ENCODE peak calls at places on chromosomes 16 and 17, in seven cellular contexts. G, B, F, J, X, N and W are unnamed samples.

GRCh38 chr16:87550510-87550961 is 51.8 kb upstream of the JPH3 start:
- DNase-seq in G (peak; percentile 63), B (no peak), F (peak; percentile 70), J (no peak), X (peak; percentile 51), N (peak; percentile 32), W (no peak)

GRCh38 chr16:50526249-50526648 is 21.9 kb upstream of the NKD1 start:
- DNase-seq in G (peak; percentile 9), B (no peak), F (no peak), J (no peak), X (no peak), N (no peak), W (no peak)

GRCh38 chr16:10961231-10961630 is 16.9 kb downstream of the CLEC16A start:
- DNase-seq in G (no peak), B (peak; percentile 96), F (peak; percentile 80), J (no peak), X (no peak), N (no peak), W (no peak)

GRCh38 chr17:836154-836553 is 54.0 kb downstream of the MRM3 start:
- DNase-seq in G (no peak), B (peak; percentile 83), F (no peak), J (no peak), X (no peak), N (no peak), W (no peak)

GRCh38 chr16:63385714-63386113 is 1349.5 kb upstream of the CDH8 start:
- DNase-seq in G (no peak), B (no peak), F (no peak), J (no peak), X (no peak), N (no peak), W (no peak)

GRCh38 chr17:8670486-8670885 is 40.0 kb upstream of the MYH10 start:
- DNase-seq in G (no peak), B (peak; percentile 53), F (no peak), J (no peak), X (no peak), N (no peak), W (no peak)

GRCh38 chr16:17768257-17768656 is 297.5 kb upstream of the XYLT1 start:
- DNase-seq in G (no peak), B (peak; percentile 88), F (no peak), J (no peak), X (no peak), N (no peak), W (no peak)

GRCh38 chr17:9211133-9211765 is 189.9 kb downstream of the NTN1 start:
- DNase-seq in G (no peak), B (no peak), F (no peak), J (no peak), X (no peak), N (no peak), W (no peak)

GRCh38 chr16:81036751-81037350 is 1.2 kb downstream of the ATMIN start:
- DNase-seq in G (no peak), B (peak; percentile 11), F (no peak), J (no peak), X (no peak), N (no peak), W (no peak)

GRCh38 chr16:23534868-23535860 is 22.0 kb downstream of the EARS2 start:
- DNase-seq in G (no peak), B (peak; percentile 23), F (peak; percentile 53), J (no peak), X (no peak), N (no peak), W (peak; percentile 68)

GRCh38 chr17:10772425-10773380 is 31.2 kb downstream of the TMEM238L start:
- DNase-seq in G (peak; percentile 90), B (no peak), F (no peak), J (no peak), X (no peak), N (no peak), W (no peak)

GRCh38 chr16:57531635-57532220 is 4.6 kb downstream of the CCDC102A start:
- DNase-seq in G (no peak), B (no peak), F (no peak), J (no peak), X (peak; percentile 9), N (no peak), W (no peak)

GRCh38 chr17:76540381-76541300 is 797 bp downstream of the PRCD start:
- DNase-seq in G (peak; percentile 92), B (peak; percentile 94), F (peak; percentile 96), J (peak; percentile 91), X (peak; percentile 92), N (no peak), W (peak; percentile 97)

GRCh38 chr16:3065069-3065741 is at the start of gene IL32:
- DNase-seq in G (peak; percentile 68), B (peak; percentile 47), F (no peak), J (no peak), X (peak; percentile 60), N (no peak), W (no peak)

GRCh38 chr16:11142261-11142630 is 113.8 kb downstream of the SOCS1 start:
- DNase-seq in G (no peak), B (no peak), F (no peak), J (no peak), X (peak; percentile 4), N (no peak), W (no peak)

GRCh38 chr16:83137326-83137770 is 510.6 kb downstream of the CDH13 start:
- DNase-seq in G (peak; percentile 28), B (peak; percentile 94), F (no peak), J (no peak), X (no peak), N (no peak), W (no peak)

GRCh38 chr16:19885456-19886060 is 910 bp upstream of the GPRC5B start:
- DNase-seq in G (no peak), B (no peak), F (peak; percentile 56), J (no peak), X (peak; percentile 66), N (peak; percentile 26), W (no peak)

GRCh38 chr16:83344014-83344413 is 463.8 kb upstream of the HSBP1 start:
- DNase-seq in G (no peak), B (peak; percentile 93), F (no peak), J (no peak), X (no peak), N (no peak), W (no peak)

GRCh38 chr16:10090816-10091215 is 91.4 kb downstream of the GRIN2A start:
- DNase-seq in G (no peak), B (peak; percentile 86), F (no peak), J (no peak), X (no peak), N (no peak), W (no peak)

GRCh38 chr17:45225964-45226530 is 4.4 kb downstream of the FMNL1 start:
- DNase-seq in G (peak; percentile 80), B (peak; percentile 13), F (peak; percentile 76), J (peak; percentile 38), X (no peak), N (peak; percentile 91), W (no peak)

GRCh38 chr17:17342242-17342945 is 39.2 kb downstream of the NT5M start:
- DNase-seq in G (peak; percentile 58), B (no peak), F (no peak), J (no peak), X (peak; percentile 9), N (no peak), W (peak; percentile 25)

GRCh38 chr16:8567355-8568230 is 22.7 kb downstream of the TMEM114 start:
- DNase-seq in G (peak; percentile 70), B (peak; percentile 76), F (peak; percentile 70), J (peak; percentile 38), X (peak; percentile 67), N (peak; percentile 52), W (peak; percentile 67)

GRCh38 chr17:40113110-40113960 is 8.4 kb upstream of the MSL1 start:
- DNase-seq in G (peak; percentile 95), B (peak; percentile 93), F (peak; percentile 94), J (peak; percentile 90), X (peak; percentile 93), N (peak; percentile 82), W (peak; percentile 93)

GRCh38 chr16:55643161-55643970 is 12.4 kb upstream of the SLC6A2 start:
- DNase-seq in G (peak; percentile 59), B (no peak), F (no peak), J (no peak), X (no peak), N (no peak), W (no peak)
- H3K27me3 ChIP-seq in G (no peaks in the 10 kb centered on the region), B (peaks cover 3% of the 10 kb centered on the region), F (peaks cover 7% of the 10 kb centered on the region), J (no peaks in the 10 kb centered on the region), X (no peaks in the 10 kb centered on the region), N (no peaks in the 10 kb centered on the region), W (no peaks in the 10 kb centered on the region)

GRCh38 chr17:48612456-48612853 is 1.6 kb upstream of the HOXB7 start:
- DNase-seq in G (no peak), B (no peak), F (no peak), J (no peak), X (no peak), N (no peak), W (no peak)

GRCh38 chr17:48614904-48615211 is 234 bp downstream of the HOXB8 start:
- DNase-seq in G (no peak), B (no peak), F (no peak), J (no peak), X (no peak), N (no peak), W (no peak)

GRCh38 chr17:48611681-48612455 is 1.1 kb upstream of the HOXB7 start:
- DNase-seq in G (no peak), B (no peak), F (no peak), J (no peak), X (no peak), N (no peak), W (no peak)

GRCh38 chr17:48613862-48614694 is 1.0 kb downstream of the HOXB8 start:
- DNase-seq in G (no peak), B (no peak), F (no peak), J (no peak), X (no peak), N (no peak), W (no peak)

GRCh38 chr17:48612854-48613691 is 2.0 kb downstream of the HOXB8 start:
- DNase-seq in G (no peak), B (peak; percentile 19), F (no peak), J (no peak), X (no peak), N (no peak), W (no peak)
- H3K27me3 ChIP-seq in G (peaks cover 10% of the 10 kb centered on the region), B (peaks cover 43% of the 10 kb centered on the region), F (peaks cover 99% of the 10 kb centered on the region), J (peaks cover 5% of the 10 kb centered on the region), X (peaks cover 2% of the 10 kb centered on the region), N (peaks cover 8% of the 10 kb centered on the region), W (peaks cover 91% of the 10 kb centered on the region)

DNA sequence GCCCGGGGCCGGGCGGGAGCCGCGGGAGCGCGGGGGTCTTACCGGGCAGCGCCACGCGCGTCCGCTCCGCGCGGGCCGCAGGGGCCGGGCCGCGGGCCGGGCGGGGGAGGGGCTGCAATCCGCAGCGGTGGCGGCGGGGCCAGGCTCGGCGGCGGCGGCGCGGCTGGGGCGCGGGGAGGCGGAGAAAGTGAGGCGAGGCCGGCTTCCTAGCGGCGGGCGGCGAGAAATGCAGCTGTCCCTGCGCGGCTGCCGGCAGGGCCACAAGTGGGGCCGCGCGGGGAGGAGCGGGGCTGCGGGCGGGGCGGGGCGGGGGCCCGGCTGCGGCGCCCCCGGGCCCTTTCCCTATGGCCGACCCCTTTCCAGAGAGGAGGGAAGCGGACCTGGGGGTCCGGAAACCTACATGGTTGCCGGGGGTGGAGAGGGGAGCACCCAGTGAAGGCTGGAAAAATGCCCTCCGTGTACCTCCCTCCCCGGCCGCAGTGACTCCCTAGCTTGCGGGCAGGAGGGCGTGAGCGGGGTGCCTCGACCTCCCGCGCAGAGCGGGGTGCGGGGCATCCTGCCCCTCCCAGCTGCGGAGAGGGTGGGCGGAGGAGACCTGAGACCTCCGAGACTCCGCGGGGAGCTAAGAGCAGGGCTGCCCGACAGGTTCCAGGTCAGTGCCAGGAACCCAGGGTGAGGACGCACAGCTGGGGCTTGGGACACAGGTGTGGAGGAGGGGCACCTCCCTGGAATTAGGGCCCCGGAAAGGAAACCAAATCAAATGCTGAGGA is at the start of gene CUEDC1:
- DNase-seq in G (peak; percentile 84), B (peak; percentile 51), F (peak; percentile 93), J (peak; percentile 61), X (peak; percentile 83), N (peak; percentile 57), W (peak; percentile 88)
- H3K27me3 ChIP-seq in G (no peaks in the 10 kb centered on the region), B (no peaks in the 10 kb centered on the region), F (no peaks in the 10 kb centered on the region), J (no peaks in the 10 kb centered on the region), X (no peaks in the 10 kb centered on the region), N (peaks cover 3% of the 10 kb centered on the region), W (no peaks in the 10 kb centered on the region)

GRCh38 chr16:67115649-67116048 is 5.9 kb downstream of the PHAF1 start:
- DNase-seq in G (no peak), B (peak; percentile 93), F (no peak), J (no peak), X (no peak), N (no peak), W (no peak)
- H3K27me3 ChIP-seq in G (no peaks in the 10 kb centered on the region), B (no peaks in the 10 kb centered on the region), F (no peaks in the 10 kb centered on the region), J (no peaks in the 10 kb centered on the region), X (no peaks in the 10 kb centered on the region), N (no peaks in the 10 kb centered on the region), W (no peaks in the 10 kb centered on the region)